ENCODE peak calls at places on chromosomes 5 and 9, in seven cellular contexts. M is HepG2, A is K562, E is HCT116, Y is Panc1, S is H1, I is GM12878. C is an unnamed sample.

GRCh38 chr9:129567842-129568559 is 52.9 kb downstream of the C9orf50 start:
- DNase-seq in M (peak), I (no peak), Y (no peak), A (peak), E (peak), S (peak), C (no peak)

GRCh38 chr9:129178579-129178909 is 483 bp upstream of the IER5L start:
- DNase-seq in S (no peak), M (no peak), I (no peak), Y (no peak), E (no peak), A (no peak), C (no peak)

GRCh38 chr9:77793909-77794308 is 145.8 kb upstream of the GNA14 start:
- DNase-seq in M (no peak), I (no peak), A (no peak), Y (peak), E (peak), S (no peak), C (no peak)

GRCh38 chr5:172907657-172908056 is 51.6 kb upstream of the RPL26L1 start:
- DNase-seq in S (no peak), I (no peak), E (no peak), Y (no peak), A (no peak), M (no peak), C (no peak)

GRCh38 chr5:148912146-148912545 is 85.7 kb downstream of the ADRB2 start:
- DNase-seq in S (no peak), E (no peak), Y (no peak), M (no peak), A (no peak), I (no peak), C (no peak)

GRCh38 chr9:99682870-99683269 is 138.8 kb upstream of the NR4A3 start:
- DNase-seq in E (no peak), I (no peak), S (no peak), Y (no peak), A (no peak), M (no peak), C (no peak)

GRCh38 chr9:104944356-104944755 is 16.4 kb upstream of the ABCA1 start:
- DNase-seq in M (no peak), A (no peak), E (no peak), Y (no peak), I (no peak), S (no peak), C (no peak)

GRCh38 chr5:102296229-102296817 is at the start of gene SLCO4C1:
- DNase-seq in E (no peak), Y (peak), A (peak), M (peak), S (peak), I (peak), C (peak)

GRCh38 chr5:150465926-150466325 is 16.4 kb upstream of the RPS14 start:
- DNase-seq in M (no peak), S (no peak), Y (no peak), A (no peak), I (no peak), E (no peak), C (no peak)

GRCh38 chr5:57532513-57533497 is 50.2 kb upstream of the ACTBL2 start:
- DNase-seq in Y (no peak), S (no peak), M (no peak), E (no peak), A (no peak), I (no peak), C (no peak)

GRCh38 chr9:83572524-83572923 is 34.3 kb upstream of the FRMD3 start:
- DNase-seq in S (no peak), I (no peak), E (no peak), A (no peak), Y (no peak), M (no peak), C (no peak)
- TF ChIP-seq SIN3A in S (no peak), I (no peak), E (no peak), A (no peak), Y (no peak), M (no peak), C (no peak)

GRCh38 chr9:786405-786804 is 55.1 kb upstream of the DMRT1 start:
- DNase-seq in I (no peak), S (no peak), Y (no peak), A (no peak), E (no peak), M (peak), C (no peak)
- TF ChIP-seq SIN3A in I (no peak), S (no peak), Y (no peak), A (no peak), E (no peak), M (no peak), C (no peak)

GRCh38 chr5:112653638-112654037 is 84.0 kb upstream of the APC start:
- DNase-seq in A (no peak), Y (no peak), S (no peak), E (no peak), I (no peak), M (no peak), C (no peak)
- TF ChIP-seq SIN3A in A (no peak), Y (no peak), S (no peak), E (no peak), I (no peak), M (no peak), C (no peak)

GRCh38 chr9:115672477-115673316 is 480.9 kb upstream of the PAPPA start:
- DNase-seq in I (no peak), Y (peak), A (no peak), S (no peak), M (peak), E (no peak), C (no peak)
- TF ChIP-seq SIN3A in I (no peak), Y (no peak), A (no peak), S (no peak), M (no peak), E (no peak), C (no peak)

C was measured in SK-N-SH.